ENCODE peak calls at places on chromosome 21, in ten cellular contexts. One of them, this sample, is unnamed.

GRCh38 chr21:45026833-45027232 is 47.5 kb upstream of the ADARB1 start:
- DNase-seq in pancreas: no peak
- DNase-seq in GM12865: no peak
- DNase-seq in fibroblast of mammary gland: no peak
- DNase-seq in fibroblast of pulmonary artery: no peak
- DNase-seq in H1: no peak
- DNase-seq in uterus: no peak
- DNase-seq in OCI-LY7: no peak
- DNase-seq in coronary artery: no peak
- DNase-seq in cardiac muscle cell: no peak
- DNase-seq in this sample: no peak

GRCh38 chr21:42653492-42654061 is at the start of gene PDE9A:
- DNase-seq in pancreas: peak; percentile 61
- DNase-seq in GM12865: no peak
- DNase-seq in fibroblast of mammary gland: no peak
- DNase-seq in fibroblast of pulmonary artery: no peak
- DNase-seq in H1: no peak
- DNase-seq in uterus: peak; percentile 34
- DNase-seq in OCI-LY7: peak; percentile 51
- DNase-seq in coronary artery: no peak
- DNase-seq in cardiac muscle cell: peak; percentile 81
- DNase-seq in this sample: no peak

GRCh38 chr21:34351786-34352241 is 12.0 kb upstream of the KCNE2 start:
- DNase-seq in pancreas: peak; percentile 34
- DNase-seq in GM12865: peak; percentile 85
- DNase-seq in fibroblast of mammary gland: peak; percentile 17
- DNase-seq in fibroblast of pulmonary artery: peak; percentile 42
- DNase-seq in H1: no peak
- DNase-seq in uterus: no peak
- DNase-seq in OCI-LY7: peak; percentile 76
- DNase-seq in coronary artery: peak; percentile 50
- DNase-seq in cardiac muscle cell: peak; percentile 80
- DNase-seq in this sample: peak; percentile 26

GRCh38 chr21:37435120-37435519 is 68.5 kb downstream of the DYRK1A start:
- DNase-seq in pancreas: no peak
- DNase-seq in GM12865: no peak
- DNase-seq in fibroblast of mammary gland: peak; percentile 98
- DNase-seq in fibroblast of pulmonary artery: peak; percentile 94
- DNase-seq in H1: peak; percentile 21
- DNase-seq in uterus: peak; percentile 59
- DNase-seq in OCI-LY7: no peak
- DNase-seq in coronary artery: no peak
- DNase-seq in cardiac muscle cell: peak; percentile 95
- DNase-seq in this sample: peak; percentile 96

GRCh38 chr21:36887983-36888382 is 78.5 kb downstream of the HLCS start:
- DNase-seq in pancreas: no peak
- DNase-seq in GM12865: no peak
- DNase-seq in fibroblast of mammary gland: no peak
- DNase-seq in fibroblast of pulmonary artery: no peak
- DNase-seq in H1: no peak
- DNase-seq in uterus: no peak
- DNase-seq in OCI-LY7: no peak
- DNase-seq in coronary artery: no peak
- DNase-seq in cardiac muscle cell: no peak
- DNase-seq in this sample: no peak

GRCh38 chr21:14712121-14712520 is 166.0 kb upstream of the SAMSN1 start:
- DNase-seq in pancreas: no peak
- DNase-seq in GM12865: no peak
- DNase-seq in fibroblast of mammary gland: no peak
- DNase-seq in fibroblast of pulmonary artery: peak; percentile 51
- DNase-seq in H1: no peak
- DNase-seq in uterus: no peak
- DNase-seq in OCI-LY7: no peak
- DNase-seq in coronary artery: no peak
- DNase-seq in cardiac muscle cell: no peak
- DNase-seq in this sample: peak; percentile 80

GRCh38 chr21:37272897-37273296 is 5.8 kb upstream of the VPS26C start:
- DNase-seq in pancreas: no peak
- DNase-seq in GM12865: no peak
- DNase-seq in fibroblast of mammary gland: no peak
- DNase-seq in fibroblast of pulmonary artery: no peak
- DNase-seq in H1: no peak
- DNase-seq in uterus: no peak
- DNase-seq in OCI-LY7: no peak
- DNase-seq in coronary artery: no peak
- DNase-seq in cardiac muscle cell: no peak
- DNase-seq in this sample: no peak

GRCh38 chr21:45726438-45726837 is 82.9 kb downstream of the PCBP3 start:
- DNase-seq in pancreas: no peak
- DNase-seq in GM12865: no peak
- DNase-seq in fibroblast of mammary gland: no peak
- DNase-seq in fibroblast of pulmonary artery: no peak
- DNase-seq in H1: no peak
- DNase-seq in uterus: no peak
- DNase-seq in OCI-LY7: no peak
- DNase-seq in coronary artery: no peak
- DNase-seq in cardiac muscle cell: no peak
- DNase-seq in this sample: no peak

GRCh38 chr21:17429936-17430335 is 82.9 kb upstream of the CXADR start:
- DNase-seq in pancreas: no peak
- DNase-seq in GM12865: no peak
- DNase-seq in fibroblast of mammary gland: no peak
- DNase-seq in fibroblast of pulmonary artery: no peak
- DNase-seq in H1: no peak
- DNase-seq in uterus: no peak
- DNase-seq in OCI-LY7: peak; percentile 41
- DNase-seq in coronary artery: no peak
- DNase-seq in cardiac muscle cell: no peak
- DNase-seq in this sample: no peak

GRCh38 chr21:45595574-45596295 is 47.8 kb upstream of the PCBP3 start:
- DNase-seq in pancreas: no peak
- DNase-seq in GM12865: no peak
- DNase-seq in fibroblast of mammary gland: no peak
- DNase-seq in fibroblast of pulmonary artery: no peak
- DNase-seq in H1: no peak
- DNase-seq in uterus: no peak
- DNase-seq in OCI-LY7: no peak
- DNase-seq in coronary artery: no peak
- DNase-seq in cardiac muscle cell: no peak
- DNase-seq in this sample: no peak

GRCh38 chr21:35473496-35473895 is 424.4 kb upstream of the RUNX1 start:
- DNase-seq in pancreas: no peak
- DNase-seq in GM12865: no peak
- DNase-seq in fibroblast of mammary gland: no peak
- DNase-seq in fibroblast of pulmonary artery: no peak
- DNase-seq in H1: no peak
- DNase-seq in uterus: no peak
- DNase-seq in OCI-LY7: no peak
- DNase-seq in coronary artery: no peak
- DNase-seq in cardiac muscle cell: no peak
- DNase-seq in this sample: no peak

GRCh38 chr21:16085436-16085835 is 355.7 kb downstream of the USP25 start:
- DNase-seq in pancreas: no peak
- DNase-seq in GM12865: no peak
- DNase-seq in fibroblast of mammary gland: peak; percentile 87
- DNase-seq in fibroblast of pulmonary artery: no peak
- DNase-seq in H1: no peak
- DNase-seq in uterus: no peak
- DNase-seq in OCI-LY7: no peak
- DNase-seq in coronary artery: no peak
- DNase-seq in cardiac muscle cell: no peak
- DNase-seq in this sample: peak; percentile 53

GRCh38 chr21:16084776-16085364 is 355.1 kb downstream of the USP25 start:
- DNase-seq in pancreas: no peak
- DNase-seq in GM12865: no peak
- DNase-seq in fibroblast of mammary gland: peak; percentile 92
- DNase-seq in fibroblast of pulmonary artery: no peak
- DNase-seq in H1: no peak
- DNase-seq in uterus: peak; percentile 76
- DNase-seq in OCI-LY7: no peak
- DNase-seq in coronary artery: no peak
- DNase-seq in cardiac muscle cell: no peak
- DNase-seq in this sample: peak; percentile 79

GRCh38 chr21:16079830-16080229 is 350.0 kb downstream of the USP25 start:
- DNase-seq in pancreas: no peak
- DNase-seq in GM12865: no peak
- DNase-seq in fibroblast of mammary gland: peak; percentile 83
- DNase-seq in fibroblast of pulmonary artery: peak; percentile 28
- DNase-seq in H1: no peak
- DNase-seq in uterus: no peak
- DNase-seq in OCI-LY7: no peak
- DNase-seq in coronary artery: no peak
- DNase-seq in cardiac muscle cell: no peak
- DNase-seq in this sample: peak; percentile 37

GRCh38 chr21:16081304-16081703 is 351.5 kb downstream of the USP25 start:
- DNase-seq in pancreas: no peak
- DNase-seq in GM12865: no peak
- DNase-seq in fibroblast of mammary gland: no peak
- DNase-seq in fibroblast of pulmonary artery: no peak
- DNase-seq in H1: no peak
- DNase-seq in uterus: no peak
- DNase-seq in OCI-LY7: no peak
- DNase-seq in coronary artery: no peak
- DNase-seq in cardiac muscle cell: no peak
- DNase-seq in this sample: no peak

GRCh38 chr21:16082038-16082816 is 352.4 kb downstream of the USP25 start:
- DNase-seq in pancreas: no peak
- DNase-seq in GM12865: peak; percentile 3
- DNase-seq in fibroblast of mammary gland: peak; percentile 55
- DNase-seq in fibroblast of pulmonary artery: peak; percentile 55
- DNase-seq in H1: no peak
- DNase-seq in uterus: no peak
- DNase-seq in OCI-LY7: peak; percentile 43
- DNase-seq in coronary artery: no peak
- DNase-seq in cardiac muscle cell: peak; percentile 59
- DNase-seq in this sample: peak; percentile 56
- H3K4me3 ChIP-seq in pancreas: no peak overlapping the region
- H3K4me3 ChIP-seq in GM12865: peak overlapping the region; percentile 15
- H3K4me3 ChIP-seq in fibroblast of mammary gland: no peak overlapping the region
- H3K4me3 ChIP-seq in fibroblast of pulmonary artery: no peak overlapping the region
- H3K4me3 ChIP-seq in H1: no peak overlapping the region
- H3K4me3 ChIP-seq in uterus: no peak overlapping the region
- H3K4me3 ChIP-seq in OCI-LY7: no peak overlapping the region
- H3K4me3 ChIP-seq in coronary artery: peak overlapping the region; percentile 0
- H3K4me3 ChIP-seq in cardiac muscle cell: no peak overlapping the region
- H3K4me3 ChIP-seq in this sample: no peak overlapping the region

GRCh38 chr21:26964379-26964778 is 2.5 kb downstream of the ADAMTS5 start:
- DNase-seq in pancreas: peak; percentile 17
- DNase-seq in GM12865: no peak
- DNase-seq in fibroblast of mammary gland: peak; percentile 75
- DNase-seq in fibroblast of pulmonary artery: no peak
- DNase-seq in H1: no peak
- DNase-seq in uterus: peak; percentile 90
- DNase-seq in OCI-LY7: no peak
- DNase-seq in coronary artery: peak; percentile 77
- DNase-seq in cardiac muscle cell: no peak
- DNase-seq in this sample: no peak
- TF ChIP-seq CTCF in pancreas: no peak
- TF ChIP-seq CTCF in GM12865: no peak
- TF ChIP-seq CTCF in fibroblast of mammary gland: no peak
- TF ChIP-seq CTCF in fibroblast of pulmonary artery: no peak
- TF ChIP-seq CTCF in H1: no peak
- TF ChIP-seq CTCF in uterus: no peak
- TF ChIP-seq CTCF in OCI-LY7: no peak
- TF ChIP-seq CTCF in coronary artery: no peak
- TF ChIP-seq CTCF in cardiac muscle cell: no peak
- TF ChIP-seq CTCF in this sample: no peak

DNA sequence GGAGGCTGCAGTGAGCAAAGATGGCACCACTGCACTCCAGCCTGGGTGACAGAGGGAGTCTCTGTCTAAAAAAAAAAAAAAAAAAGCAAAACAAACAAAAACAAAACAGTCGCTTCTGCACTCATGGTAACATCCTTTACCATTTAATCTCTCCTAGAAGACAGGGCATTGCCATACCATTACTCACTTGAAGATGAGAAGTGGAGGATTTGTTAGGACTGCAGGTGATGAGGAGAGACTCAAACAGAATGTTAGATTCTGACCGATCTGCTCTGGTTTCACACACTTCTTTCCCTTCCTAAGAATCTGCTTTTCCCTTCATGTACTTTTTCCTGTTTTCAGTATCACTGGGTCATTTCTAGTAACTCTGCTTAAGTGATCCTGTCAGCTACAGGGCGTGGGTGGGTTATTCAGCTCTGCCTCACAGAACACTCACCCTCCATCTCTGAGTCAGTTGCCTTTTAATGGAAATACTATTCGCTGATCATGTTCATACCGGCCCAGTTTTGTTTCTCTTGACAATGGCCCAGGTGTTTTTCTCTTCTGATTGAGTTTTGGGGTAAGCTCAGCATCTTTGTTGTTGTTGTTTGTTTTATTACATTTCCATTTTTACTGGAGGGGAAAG is 148.0 kb upstream of the ERG start:
- DNase-seq in pancreas: no peak
- DNase-seq in GM12865: no peak
- DNase-seq in fibroblast of mammary gland: peak; percentile 87
- DNase-seq in fibroblast of pulmonary artery: no peak
- DNase-seq in H1: no peak
- DNase-seq in uterus: no peak
- DNase-seq in OCI-LY7: no peak
- DNase-seq in coronary artery: no peak
- DNase-seq in cardiac muscle cell: no peak
- DNase-seq in this sample: peak; percentile 40
- H3K4me3 ChIP-seq in pancreas: no peak overlapping the region
- H3K4me3 ChIP-seq in GM12865: no peak overlapping the region
- H3K4me3 ChIP-seq in fibroblast of mammary gland: no peak overlapping the region
- H3K4me3 ChIP-seq in fibroblast of pulmonary artery: no peak overlapping the region
- H3K4me3 ChIP-seq in H1: no peak overlapping the region
- H3K4me3 ChIP-seq in uterus: no peak overlapping the region
- H3K4me3 ChIP-seq in OCI-LY7: no peak overlapping the region
- H3K4me3 ChIP-seq in coronary artery: no peak overlapping the region
- H3K4me3 ChIP-seq in cardiac muscle cell: no peak overlapping the region
- H3K4me3 ChIP-seq in this sample: no peak overlapping the region

DNA sequence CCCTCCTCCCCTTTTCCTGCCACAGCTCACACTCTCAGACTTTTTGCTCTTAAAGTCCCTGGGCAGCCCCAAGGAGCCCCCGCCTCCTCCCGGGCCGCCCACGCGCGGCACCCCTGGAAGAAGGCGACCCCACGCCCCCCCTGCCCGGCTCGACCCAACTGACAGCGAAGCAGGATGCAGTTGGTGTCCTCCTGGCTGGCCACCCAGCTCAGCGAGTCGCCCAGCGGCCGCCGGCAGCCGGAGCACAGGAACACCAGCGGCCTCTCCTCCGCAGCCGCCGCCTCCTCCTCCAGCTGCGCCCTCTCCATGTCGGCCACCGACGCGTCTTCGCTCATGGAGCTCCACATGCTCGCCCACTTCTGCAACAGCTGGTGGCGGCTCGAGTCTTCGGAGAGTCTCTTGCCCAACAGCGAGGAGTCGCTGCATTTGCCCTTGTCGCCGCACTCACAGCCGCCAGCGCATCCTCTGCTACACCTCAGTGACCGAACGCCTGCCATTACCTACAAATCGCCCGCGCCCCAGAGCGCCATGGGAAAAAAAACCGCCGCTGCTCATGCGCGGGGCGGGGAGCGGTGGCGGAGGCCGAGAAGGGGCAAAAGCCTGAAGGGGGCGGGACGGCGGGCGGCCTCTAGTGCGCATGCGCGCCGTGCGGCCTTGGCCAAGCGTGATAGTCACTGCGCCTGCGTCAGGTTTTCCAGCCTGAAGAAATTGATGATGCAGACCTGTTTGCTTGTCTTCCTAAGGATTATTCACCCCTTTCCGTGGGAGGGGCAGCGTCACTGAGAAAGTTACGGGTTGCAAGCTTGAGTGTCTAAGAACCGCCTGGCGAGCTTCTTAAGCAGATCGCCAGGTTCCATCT is at the start of gene MIS18A:
- DNase-seq in pancreas: peak; percentile 97
- DNase-seq in GM12865: peak; percentile 96
- DNase-seq in fibroblast of mammary gland: peak; percentile 97
- DNase-seq in fibroblast of pulmonary artery: peak; percentile 96
- DNase-seq in H1: peak; percentile 80
- DNase-seq in uterus: peak; percentile 96
- DNase-seq in OCI-LY7: peak; percentile 94
- DNase-seq in coronary artery: peak; percentile 96
- DNase-seq in cardiac muscle cell: peak; percentile 97
- DNase-seq in this sample: peak; percentile 96
- TF ChIP-seq CTCF in pancreas: no peak
- TF ChIP-seq CTCF in GM12865: no peak
- TF ChIP-seq CTCF in fibroblast of mammary gland: no peak
- TF ChIP-seq CTCF in fibroblast of pulmonary artery: no peak
- TF ChIP-seq CTCF in H1: no peak
- TF ChIP-seq CTCF in uterus: peak; percentile 21
- TF ChIP-seq CTCF in OCI-LY7: peak; percentile 17
- TF ChIP-seq CTCF in coronary artery: no peak
- TF ChIP-seq CTCF in cardiac muscle cell: peak; percentile 7
- TF ChIP-seq CTCF in this sample: no peak

This sample was measured in astrocyte of the spinal cord.